ENCODE peak calls at places on chromosome 7, in eight cellular contexts. Z is ovary, F is suprapubic skin, P is A549, A is tibial nerve, R is SK-N-SH, I is stomach, G is HepG2. C is an unnamed sample. For H3K9me3, the result is how much of the 10 kb centered on the place peaks cover.

GRCh38 chr7:120070201-120070600 is 202.8 kb upstream of the KCND2 start:
- DNase-seq in Z (no peak), F (no peak), P (no peak), A (no peak), R (no peak), I (no peak), G (no peak), C (no peak)

GRCh38 chr7:37921340-37921805 is 933 bp downstream of the EPDR1 start:
- DNase-seq in Z (peak), F (no peak), P (no peak), A (peak), R (peak), I (no peak), G (peak), C (no peak)

GRCh38 chr7:107353701-107354100 is 116.2 kb upstream of the GPR22 start:
- DNase-seq in Z (no peak), F (no peak), P (no peak), A (no peak), R (no peak), I (no peak), G (no peak), C (no peak)

GRCh38 chr7:80622531-80622930 is 15.9 kb upstream of the CD36 start:
- DNase-seq in Z (no peak), F (no peak), P (no peak), A (no peak), R (no peak), I (no peak), G (no peak), C (no peak)

GRCh38 chr7:24715171-24715570 is 42.1 kb downstream of the GSDME start:
- DNase-seq in Z (no peak), F (no peak), P (no peak), A (no peak), R (no peak), I (no peak), G (no peak), C (peak)

GRCh38 chr7:28708458-28708951 is 249.6 kb downstream of the TRIL start:
- DNase-seq in Z (no peak), F (no peak), P (no peak), A (no peak), R (no peak), I (no peak), G (no peak), C (no peak)

GRCh38 chr7:84041649-84042048 is 152.9 kb downstream of the SEMA3A start:
- DNase-seq in Z (no peak), F (no peak), P (no peak), A (no peak), R (no peak), I (no peak), G (no peak), C (no peak)

GRCh38 chr7:27364344-27364758 is 121.7 kb downstream of the EVX1 start:
- DNase-seq in Z (peak), F (no peak), P (no peak), A (peak), R (no peak), I (peak), G (no peak), C (no peak)

GRCh38 chr7:50362712-50363282 is 58.3 kb downstream of the IKZF1 start:
- DNase-seq in Z (no peak), F (no peak), P (no peak), A (no peak), R (no peak), I (no peak), G (no peak), C (no peak)

GRCh38 chr7:31263363-31263762 is 77.2 kb downstream of the NEUROD6 start:
- DNase-seq in Z (no peak), F (no peak), P (no peak), A (no peak), R (no peak), I (no peak), G (no peak), C (no peak)

GRCh38 chr7:19110778-19111175 is 6.7 kb downstream of the TWIST1 start:
- DNase-seq in Z (no peak), F (no peak), P (no peak), A (no peak), R (peak), I (no peak), G (no peak), C (no peak)

GRCh38 chr7:84191261-84191660 is 3.3 kb downstream of the SEMA3A start:
- DNase-seq in Z (no peak), F (no peak), P (no peak), A (no peak), R (no peak), I (no peak), G (no peak), C (no peak)

GRCh38 chr7:150970424-150970823 is 7.7 kb downstream of the KCNH2 start:
- DNase-seq in Z (no peak), F (no peak), P (no peak), A (no peak), R (no peak), I (no peak), G (no peak), C (no peak)

GRCh38 chr7:101542527-101543241 is 86.4 kb downstream of the MYL10 start:
- DNase-seq in Z (peak), F (no peak), P (peak), A (peak), R (peak), I (peak), G (peak), C (no peak)

GRCh38 chr7:23093546-23093945 is 12.0 kb upstream of the KLHL7 start:
- DNase-seq in Z (no peak), F (no peak), P (no peak), A (no peak), R (no peak), I (no peak), G (no peak), C (no peak)

GRCh38 chr7:55509322-55509721 is 63.0 kb downstream of the VOPP1 start:
- DNase-seq in Z (no peak), F (no peak), P (no peak), A (peak), R (no peak), I (no peak), G (no peak), C (no peak)

GRCh38 chr7:105487559-105488218 is 34.4 kb downstream of the PUS7 start:
- DNase-seq in Z (no peak), F (no peak), P (peak), A (no peak), R (peak), I (no peak), G (peak), C (no peak)

GRCh38 chr7:77184990-77185389 is 14.6 kb downstream of the FGL2 start:
- DNase-seq in Z (no peak), F (no peak), P (no peak), A (no peak), R (no peak), I (no peak), G (no peak), C (no peak)

GRCh38 chr7:50185188-50185587 is 92.1 kb upstream of the ZPBP start:
- DNase-seq in Z (no peak), F (no peak), P (no peak), A (no peak), R (no peak), I (no peak), G (no peak), C (no peak)

GRCh38 chr7:150451833-150452431 is 1.5 kb downstream of the GIMAP8 start:
- DNase-seq in Z (no peak), F (no peak), P (no peak), A (no peak), R (no peak), I (no peak), G (no peak), C (peak)

GRCh38 chr7:116524609-116525297 is at the start of gene CAV1:
- DNase-seq in Z (peak), F (peak), P (peak), A (peak), R (peak), I (peak), G (no peak), C (no peak)

GRCh38 chr7:140214075-140214684 is 37.4 kb upstream of the KDM7A start:
- DNase-seq in Z (no peak), F (peak), P (no peak), A (peak), R (peak), I (peak), G (peak), C (no peak)

GRCh38 chr7:132771301-132771730 is 195.0 kb upstream of the PLXNA4 start:
- DNase-seq in Z (no peak), F (no peak), P (no peak), A (no peak), R (no peak), I (no peak), G (no peak), C (no peak)

GRCh38 chr7:20301311-20301939 is 29.3 kb upstream of the ITGB8 start:
- DNase-seq in Z (no peak), F (no peak), P (no peak), A (no peak), R (no peak), I (no peak), G (no peak), C (no peak)

GRCh38 chr7:45919947-45920542 is 1.0 kb downstream of the IGFBP3 start:
- DNase-seq in Z (no peak), F (no peak), P (no peak), A (no peak), R (no peak), I (no peak), G (no peak), C (peak)

GRCh38 chr7:138091073-138091472 is 14.8 kb downstream of the AKR1D1 start:
- DNase-seq in Z (no peak), F (no peak), P (no peak), A (no peak), R (no peak), I (no peak), G (no peak), C (no peak)

GRCh38 chr7:42014625-42015412 is 222.2 kb downstream of the GLI3 start:
- DNase-seq in Z (no peak), F (no peak), P (peak), A (no peak), R (peak), I (peak), G (peak), C (peak)

GRCh38 chr7:112205348-112206237 is 606 bp downstream of the DOCK4 start:
- DNase-seq in Z (peak), F (peak), P (peak), A (peak), R (peak), I (peak), G (peak), C (no peak)

GRCh38 chr7:47710201-47710935 is 128.5 kb upstream of the TNS3 start:
- DNase-seq in Z (no peak), F (no peak), P (no peak), A (no peak), R (no peak), I (no peak), G (no peak), C (no peak)

GRCh38 chr7:31134246-31135188 is 82.4 kb downstream of the ADCYAP1R1 start:
- DNase-seq in Z (peak), F (no peak), P (peak), A (peak), R (peak), I (peak), G (peak), C (peak)

GRCh38 chr7:102169651-102170416 is 116.8 kb upstream of the SH2B2 start:
- DNase-seq in Z (no peak), F (no peak), P (no peak), A (no peak), R (no peak), I (no peak), G (no peak), C (no peak)

GRCh38 chr7:78020131-78020873 is 221.7 kb downstream of the PHTF2 start:
- DNase-seq in Z (peak), F (no peak), P (peak), A (peak), R (peak), I (peak), G (peak), C (no peak)

GRCh38 chr7:106166651-106167342 is 54.7 kb upstream of the SYPL1 start:
- DNase-seq in Z (no peak), F (no peak), P (peak), A (peak), R (peak), I (peak), G (peak), C (no peak)

DNA sequence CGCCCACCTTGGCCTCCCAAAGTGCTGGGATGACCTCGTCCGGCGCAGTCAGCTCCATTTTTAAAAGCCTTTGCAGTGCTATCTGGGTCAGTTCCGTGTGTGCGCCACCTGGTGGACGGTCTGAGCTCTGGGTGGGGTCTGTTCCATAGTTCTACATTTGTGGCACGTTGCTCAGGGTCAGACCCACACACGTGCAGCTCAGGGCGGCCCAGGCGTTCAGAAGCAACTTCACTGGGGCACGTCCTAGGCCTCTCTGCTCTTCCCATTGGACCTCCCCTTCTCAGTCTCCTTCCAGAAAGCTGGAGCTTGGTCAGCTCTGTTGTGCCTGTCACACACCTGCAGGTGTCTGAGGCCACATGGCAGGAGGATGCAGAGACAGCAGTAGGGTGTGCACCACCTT is 137.9 kb downstream of the DNAJB6 start:
- DNase-seq in Z (peak), F (peak), P (peak), A (no peak), R (no peak), I (peak), G (peak), C (no peak)
- H3K9me3 ChIP-seq in Z (under half), F (under half), P (under half), A (under half), R (under half), I (under half), G (under half), C (under half)

GRCh38 chr7:130632111-130632510 is 36.4 kb downstream of the COPG2 start:
- DNase-seq in Z (no peak), F (no peak), P (no peak), A (no peak), R (no peak), I (no peak), G (peak), C (no peak)
- TF ChIP-seq EP300 in Z (no peak), F (no peak), P (no peak), A (no peak), R (no peak), I (no peak), G (no peak), C (no peak)

GRCh38 chr7:900331-901040 is 24.1 kb downstream of the GET4 start:
- DNase-seq in Z (no peak), F (no peak), P (no peak), A (no peak), R (no peak), I (no peak), G (no peak), C (no peak)
- H3K27ac ChIP-seq in Z (no peak), F (no peak), P (peak), A (peak), R (no peak), I (peak), G (peak), C (peak)

GRCh38 chr7:2700141-2700850 is 12.3 kb downstream of the AMZ1 start:
- DNase-seq in Z (no peak), F (no peak), P (no peak), A (no peak), R (no peak), I (no peak), G (no peak), C (no peak)

GRCh38 chr7:2701832-2702593 is 14.0 kb downstream of the AMZ1 start:
- DNase-seq in Z (peak), F (peak), P (no peak), A (peak), R (peak), I (no peak), G (no peak), C (no peak)

GRCh38 chr7:2698581-2699288 is 10.7 kb downstream of the AMZ1 start:
- DNase-seq in Z (no peak), F (no peak), P (no peak), A (no peak), R (no peak), I (no peak), G (no peak), C (no peak)

GRCh38 chr7:2701406-2701805 is 13.4 kb downstream of the AMZ1 start:
- DNase-seq in Z (no peak), F (no peak), P (no peak), A (no peak), R (no peak), I (no peak), G (no peak), C (no peak)

GRCh38 chr7:2699289-2699620 is 11.3 kb downstream of the AMZ1 start:
- DNase-seq in Z (no peak), F (no peak), P (no peak), A (no peak), R (no peak), I (no peak), G (no peak), C (no peak)
- H3K9me3 ChIP-seq in Z (under half), F (under half), P (under half), A (under half), R (under half), I (under half), G (under half), C (under half)

GRCh38 chr7:1669954-1670893 is at the start of gene ELFN1:
- DNase-seq in Z (peak), F (peak), P (no peak), A (no peak), R (peak), I (no peak), G (no peak), C (no peak)

GRCh38 chr7:1668486-1668931 is 1.6 kb upstream of the ELFN1 start:
- DNase-seq in Z (peak), F (peak), P (peak), A (no peak), R (peak), I (no peak), G (no peak), C (no peak)

GRCh38 chr7:1669486-1669951 is 558 bp upstream of the ELFN1 start:
- DNase-seq in Z (no peak), F (peak), P (no peak), A (no peak), R (peak), I (no peak), G (no peak), C (no peak)

GRCh38 chr7:1667566-1668485 is 2.3 kb upstream of the ELFN1 start:
- DNase-seq in Z (no peak), F (peak), P (no peak), A (no peak), R (peak), I (no peak), G (no peak), C (no peak)

DNA sequence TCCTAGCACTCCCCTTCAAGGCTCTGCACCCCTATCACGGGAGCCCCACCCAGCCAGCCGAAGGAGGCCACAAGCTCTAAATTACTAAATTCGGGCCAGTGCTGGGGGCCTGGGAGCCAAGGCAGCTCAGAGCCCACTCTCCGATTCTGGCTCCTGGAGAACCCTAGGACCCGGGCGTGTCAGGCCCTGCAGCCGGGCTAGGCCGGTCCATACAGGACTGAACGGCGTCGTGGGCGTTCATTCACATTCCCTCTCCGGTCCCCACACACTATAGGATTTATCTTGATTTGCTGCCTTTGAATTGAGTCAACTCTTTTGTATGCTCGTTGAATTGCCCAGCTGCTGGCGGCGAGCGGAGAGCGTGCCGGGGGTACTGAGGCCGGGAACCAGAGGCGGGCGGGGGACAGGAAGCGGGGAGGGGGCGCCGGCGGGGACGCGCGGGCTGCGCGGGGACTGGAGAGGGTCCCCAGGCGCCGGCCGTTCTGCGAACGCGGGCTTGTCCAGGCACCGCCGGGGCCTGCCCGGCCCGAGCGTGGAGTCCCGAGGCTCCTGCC is 1.1 kb upstream of the ELFN1 start:
- DNase-seq in Z (peak), F (peak), P (no peak), A (no peak), R (peak), I (no peak), G (no peak), C (no peak)
- TF ChIP-seq EP300 in Z (no peak), F (no peak), P (no peak), A (no peak), R (no peak), I (no peak), G (no peak), C (no peak)

GRCh38 chr7:89027781-89028180 is 232.2 kb upstream of the TEX47 start:
- DNase-seq in Z (no peak), F (no peak), P (no peak), A (no peak), R (no peak), I (no peak), G (peak), C (no peak)
- H3K27ac ChIP-seq in Z (no peak), F (no peak), P (no peak), A (no peak), R (no peak), I (no peak), G (no peak), C (no peak)

DNA sequence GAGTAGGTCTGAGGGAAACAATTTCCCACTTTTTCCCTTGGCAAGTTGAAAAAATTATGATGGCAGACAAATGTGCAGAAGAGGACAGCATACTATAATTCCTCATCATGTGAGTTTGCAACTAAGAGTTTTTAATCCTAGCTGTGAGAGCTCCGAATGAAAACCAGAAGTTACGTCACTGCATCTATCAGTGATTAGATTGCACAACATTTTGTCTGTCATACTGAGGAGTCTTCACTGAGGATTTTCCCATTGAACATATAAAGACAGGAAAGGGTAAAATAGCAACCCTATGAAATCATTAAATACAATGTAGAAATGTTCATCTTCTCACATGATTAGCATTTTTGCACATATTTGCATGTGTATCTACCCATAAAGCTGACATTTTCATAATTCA is 45.8 kb downstream of the ZNF736 start:
- DNase-seq in Z (no peak), F (no peak), P (no peak), A (no peak), R (no peak), I (no peak), G (no peak), C (no peak)
- H3K9me3 ChIP-seq in Z (under half), F (half or more), P (under half), A (under half), R (under half), I (half or more), G (half or more), C (under half)

DNA sequence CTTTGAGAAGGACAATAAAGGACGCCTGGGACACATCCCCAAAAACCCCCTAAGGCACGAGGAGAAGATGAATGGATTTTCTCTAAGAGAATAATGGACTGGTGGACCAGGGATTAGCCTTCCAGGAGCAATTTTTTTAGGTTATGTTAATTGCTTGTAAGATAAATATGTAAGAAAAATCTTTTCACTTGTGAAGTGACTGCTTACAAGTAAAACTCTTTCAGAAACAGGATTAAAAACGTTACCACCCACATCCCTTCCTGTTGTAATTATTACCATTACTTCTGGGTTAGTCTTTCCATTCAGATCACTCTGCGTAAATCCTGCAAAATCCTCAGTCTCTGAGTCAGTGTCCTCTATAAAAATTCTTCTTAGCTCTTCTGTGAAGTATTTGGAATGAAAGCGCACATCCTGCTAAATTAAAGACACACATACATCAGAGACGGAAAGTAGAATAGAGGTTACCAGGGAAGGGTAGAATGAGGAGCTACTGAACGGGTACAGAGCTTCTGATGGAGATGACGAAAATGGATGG is 34.3 kb downstream of the CDCA7L start:
- DNase-seq in Z (no peak), F (no peak), P (no peak), A (no peak), R (no peak), I (no peak), G (no peak), C (no peak)
- TF ChIP-seq EP300 in Z (no peak), F (no peak), P (no peak), A (no peak), R (no peak), I (no peak), G (no peak), C (no peak)